ENCODE peak calls at places on chromosomes 2 and 18, in nine cellular contexts. One of them, this sample, is unnamed.
A peak's percentile ranks its signal among the peaks of the same experiment; 100 is the strongest.

GRCh38 chr2:62765619-62766376 is 60.3 kb downstream of the EHBP1 start:
- DNase-seq in tibial artery: no peak
- DNase-seq in cerebellar cortex: no peak
- DNase-seq in NCI-H187 treated with DMSO at 0.1 percent for 48 hours: no peak
- DNase-seq in EL: no peak
- DNase-seq in NCI-H2081: no peak
- DNase-seq in AG04450: no peak
- DNase-seq in GM20000: no peak
- DNase-seq in islet precursor cell: no peak
- DNase-seq in this sample: no peak

GRCh38 chr2:6942848-6943247 is 25.6 kb downstream of the RNF144A start:
- DNase-seq in tibial artery: no peak
- DNase-seq in cerebellar cortex: no peak
- DNase-seq in NCI-H187 treated with DMSO at 0.1 percent for 48 hours: no peak
- DNase-seq in EL: no peak
- DNase-seq in NCI-H2081: no peak
- DNase-seq in AG04450: no peak
- DNase-seq in GM20000: no peak
- DNase-seq in islet precursor cell: no peak
- DNase-seq in this sample: no peak

GRCh38 chr2:72130671-72131360 is 16.8 kb downstream of the CYP26B1 start:
- DNase-seq in tibial artery: no peak
- DNase-seq in cerebellar cortex: no peak
- DNase-seq in NCI-H187 treated with DMSO at 0.1 percent for 48 hours: no peak
- DNase-seq in EL: no peak
- DNase-seq in NCI-H2081: no peak
- DNase-seq in AG04450: no peak
- DNase-seq in GM20000: no peak
- DNase-seq in islet precursor cell: peak; percentile 69
- DNase-seq in this sample: no peak

GRCh38 chr2:71484354-71484753 is 31.0 kb downstream of the DYSF start:
- DNase-seq in tibial artery: no peak
- DNase-seq in cerebellar cortex: no peak
- DNase-seq in NCI-H187 treated with DMSO at 0.1 percent for 48 hours: no peak
- DNase-seq in EL: no peak
- DNase-seq in NCI-H2081: no peak
- DNase-seq in AG04450: no peak
- DNase-seq in GM20000: no peak
- DNase-seq in islet precursor cell: no peak
- DNase-seq in this sample: no peak

GRCh38 chr2:61114147-61114546 is 47.8 kb upstream of the C2orf74 start:
- DNase-seq in tibial artery: no peak
- DNase-seq in cerebellar cortex: no peak
- DNase-seq in NCI-H187 treated with DMSO at 0.1 percent for 48 hours: peak; percentile 16
- DNase-seq in EL: no peak
- DNase-seq in NCI-H2081: no peak
- DNase-seq in AG04450: no peak
- DNase-seq in GM20000: no peak
- DNase-seq in islet precursor cell: no peak
- DNase-seq in this sample: no peak

GRCh38 chr2:85178980-85179411 is 45.8 kb downstream of the TCF7L1 start:
- DNase-seq in tibial artery: no peak
- DNase-seq in cerebellar cortex: no peak
- DNase-seq in NCI-H187 treated with DMSO at 0.1 percent for 48 hours: no peak
- DNase-seq in EL: no peak
- DNase-seq in NCI-H2081: no peak
- DNase-seq in AG04450: no peak
- DNase-seq in GM20000: no peak
- DNase-seq in islet precursor cell: no peak
- DNase-seq in this sample: no peak

GRCh38 chr2:37068671-37069070 is 15.5 kb downstream of the HEATR5B start:
- DNase-seq in tibial artery: no peak
- DNase-seq in cerebellar cortex: no peak
- DNase-seq in NCI-H187 treated with DMSO at 0.1 percent for 48 hours: no peak
- DNase-seq in EL: no peak
- DNase-seq in NCI-H2081: no peak
- DNase-seq in AG04450: no peak
- DNase-seq in GM20000: no peak
- DNase-seq in islet precursor cell: no peak
- DNase-seq in this sample: no peak

GRCh38 chr2:85167479-85167878 is 34.3 kb downstream of the TCF7L1 start:
- DNase-seq in tibial artery: no peak
- DNase-seq in cerebellar cortex: no peak
- DNase-seq in NCI-H187 treated with DMSO at 0.1 percent for 48 hours: no peak
- DNase-seq in EL: no peak
- DNase-seq in NCI-H2081: no peak
- DNase-seq in AG04450: no peak
- DNase-seq in GM20000: no peak
- DNase-seq in islet precursor cell: no peak
- DNase-seq in this sample: no peak

GRCh38 chr2:95276244-95276887 is 2.1 kb downstream of the PROM2 start:
- DNase-seq in tibial artery: no peak
- DNase-seq in cerebellar cortex: no peak
- DNase-seq in NCI-H187 treated with DMSO at 0.1 percent for 48 hours: no peak
- DNase-seq in EL: no peak
- DNase-seq in NCI-H2081: no peak
- DNase-seq in AG04450: no peak
- DNase-seq in GM20000: no peak
- DNase-seq in islet precursor cell: no peak
- DNase-seq in this sample: no peak

GRCh38 chr18:80246656-80247402 is 485 bp downstream of the PARD6G start:
- DNase-seq in tibial artery: no peak
- DNase-seq in cerebellar cortex: peak; percentile 15
- DNase-seq in NCI-H187 treated with DMSO at 0.1 percent for 48 hours: no peak
- DNase-seq in EL: peak; percentile 9
- DNase-seq in NCI-H2081: peak; percentile 47
- DNase-seq in AG04450: no peak
- DNase-seq in GM20000: peak; percentile 72
- DNase-seq in islet precursor cell: peak; percentile 60
- DNase-seq in this sample: peak; percentile 31

GRCh38 chr2:8566788-8567468 is 114.9 kb upstream of the ID2 start:
- DNase-seq in tibial artery: no peak
- DNase-seq in cerebellar cortex: no peak
- DNase-seq in NCI-H187 treated with DMSO at 0.1 percent for 48 hours: peak; percentile 95
- DNase-seq in EL: no peak
- DNase-seq in NCI-H2081: peak; percentile 74
- DNase-seq in AG04450: no peak
- DNase-seq in GM20000: no peak
- DNase-seq in islet precursor cell: no peak
- DNase-seq in this sample: no peak

GRCh38 chr2:168119519-168120141 is 127.8 kb downstream of the STK39 start:
- DNase-seq in tibial artery: no peak
- DNase-seq in cerebellar cortex: peak; percentile 68
- DNase-seq in NCI-H187 treated with DMSO at 0.1 percent for 48 hours: no peak
- DNase-seq in EL: peak; percentile 57
- DNase-seq in NCI-H2081: peak; percentile 43
- DNase-seq in AG04450: peak; percentile 32
- DNase-seq in GM20000: peak; percentile 20
- DNase-seq in islet precursor cell: no peak
- DNase-seq in this sample: peak; percentile 11

GRCh38 chr2:173599821-173600354 is 245.2 kb downstream of the CDCA7 start:
- DNase-seq in tibial artery: no peak
- DNase-seq in cerebellar cortex: no peak
- DNase-seq in NCI-H187 treated with DMSO at 0.1 percent for 48 hours: no peak
- DNase-seq in EL: peak; percentile 4
- DNase-seq in NCI-H2081: no peak
- DNase-seq in AG04450: no peak
- DNase-seq in GM20000: no peak
- DNase-seq in islet precursor cell: no peak
- DNase-seq in this sample: no peak

GRCh38 chr2:105376789-105377231 is 22.0 kb downstream of the FHL2 start:
- DNase-seq in tibial artery: no peak
- DNase-seq in cerebellar cortex: no peak
- DNase-seq in NCI-H187 treated with DMSO at 0.1 percent for 48 hours: no peak
- DNase-seq in EL: peak; percentile 86
- DNase-seq in NCI-H2081: no peak
- DNase-seq in AG04450: no peak
- DNase-seq in GM20000: no peak
- DNase-seq in islet precursor cell: no peak
- DNase-seq in this sample: no peak

GRCh38 chr2:218821605-218822211 is 9.9 kb downstream of the PRKAG3 start:
- DNase-seq in tibial artery: no peak
- DNase-seq in cerebellar cortex: no peak
- DNase-seq in NCI-H187 treated with DMSO at 0.1 percent for 48 hours: no peak
- DNase-seq in EL: no peak
- DNase-seq in NCI-H2081: no peak
- DNase-seq in AG04450: no peak
- DNase-seq in GM20000: no peak
- DNase-seq in islet precursor cell: no peak
- DNase-seq in this sample: no peak

GRCh38 chr18:28071199-28071598 is 105.7 kb downstream of the CDH2 start:
- DNase-seq in tibial artery: no peak
- DNase-seq in cerebellar cortex: peak; percentile 28
- DNase-seq in NCI-H187 treated with DMSO at 0.1 percent for 48 hours: no peak
- DNase-seq in EL: no peak
- DNase-seq in NCI-H2081: no peak
- DNase-seq in AG04450: no peak
- DNase-seq in GM20000: no peak
- DNase-seq in islet precursor cell: no peak
- DNase-seq in this sample: no peak

GRCh38 chr2:230908595-230909191 is 16.3 kb downstream of the GPR55 start:
- DNase-seq in tibial artery: no peak
- DNase-seq in cerebellar cortex: no peak
- DNase-seq in NCI-H187 treated with DMSO at 0.1 percent for 48 hours: peak; percentile 40
- DNase-seq in EL: peak; percentile 93
- DNase-seq in NCI-H2081: no peak
- DNase-seq in AG04450: peak; percentile 30
- DNase-seq in GM20000: no peak
- DNase-seq in islet precursor cell: peak; percentile 73
- DNase-seq in this sample: no peak

GRCh38 chr2:54556659-54557121 is 100.6 kb downstream of the SPTBN1 start:
- DNase-seq in tibial artery: no peak
- DNase-seq in cerebellar cortex: no peak
- DNase-seq in NCI-H187 treated with DMSO at 0.1 percent for 48 hours: no peak
- DNase-seq in EL: peak; percentile 81
- DNase-seq in NCI-H2081: no peak
- DNase-seq in AG04450: no peak
- DNase-seq in GM20000: no peak
- DNase-seq in islet precursor cell: peak; percentile 60
- DNase-seq in this sample: no peak

GRCh38 chr2:13745324-13745723 is 887.2 kb upstream of the LRATD1 start:
- DNase-seq in tibial artery: no peak
- DNase-seq in cerebellar cortex: no peak
- DNase-seq in NCI-H187 treated with DMSO at 0.1 percent for 48 hours: no peak
- DNase-seq in EL: no peak
- DNase-seq in NCI-H2081: no peak
- DNase-seq in AG04450: no peak
- DNase-seq in GM20000: no peak
- DNase-seq in islet precursor cell: peak; percentile 74
- DNase-seq in this sample: no peak

GRCh38 chr2:100764430-100764829 is 55.5 kb upstream of the NPAS2 start:
- DNase-seq in tibial artery: no peak
- DNase-seq in cerebellar cortex: no peak
- DNase-seq in NCI-H187 treated with DMSO at 0.1 percent for 48 hours: no peak
- DNase-seq in EL: no peak
- DNase-seq in NCI-H2081: no peak
- DNase-seq in AG04450: no peak
- DNase-seq in GM20000: no peak
- DNase-seq in islet precursor cell: no peak
- DNase-seq in this sample: no peak

GRCh38 chr18:65422544-65423136 is 328.2 kb upstream of the CDH7 start:
- DNase-seq in tibial artery: no peak
- DNase-seq in cerebellar cortex: no peak
- DNase-seq in NCI-H187 treated with DMSO at 0.1 percent for 48 hours: no peak
- DNase-seq in EL: no peak
- DNase-seq in NCI-H2081: no peak
- DNase-seq in AG04450: no peak
- DNase-seq in GM20000: no peak
- DNase-seq in islet precursor cell: no peak
- DNase-seq in this sample: no peak

GRCh38 chr2:187547353-187547979 is 6.8 kb downstream of the TFPI start:
- DNase-seq in tibial artery: peak; percentile 75
- DNase-seq in cerebellar cortex: peak; percentile 42
- DNase-seq in NCI-H187 treated with DMSO at 0.1 percent for 48 hours: no peak
- DNase-seq in EL: peak; percentile 97
- DNase-seq in NCI-H2081: no peak
- DNase-seq in AG04450: peak; percentile 81
- DNase-seq in GM20000: no peak
- DNase-seq in islet precursor cell: peak; percentile 92
- DNase-seq in this sample: no peak

GRCh38 chr2:45974762-45975408 is 322.3 kb upstream of the EPAS1 start:
- DNase-seq in tibial artery: no peak
- DNase-seq in cerebellar cortex: no peak
- DNase-seq in NCI-H187 treated with DMSO at 0.1 percent for 48 hours: no peak
- DNase-seq in EL: no peak
- DNase-seq in NCI-H2081: no peak
- DNase-seq in AG04450: no peak
- DNase-seq in GM20000: peak; percentile 79
- DNase-seq in islet precursor cell: peak; percentile 30
- DNase-seq in this sample: no peak

GRCh38 chr2:105042189-105042588 is 4.3 kb downstream of the MRPS9 start:
- DNase-seq in tibial artery: no peak
- DNase-seq in cerebellar cortex: no peak
- DNase-seq in NCI-H187 treated with DMSO at 0.1 percent for 48 hours: no peak
- DNase-seq in EL: no peak
- DNase-seq in NCI-H2081: peak; percentile 4
- DNase-seq in AG04450: no peak
- DNase-seq in GM20000: no peak
- DNase-seq in islet precursor cell: no peak
- DNase-seq in this sample: no peak

GRCh38 chr2:224584111-224584764 is 925 bp downstream of the CUL3 start:
- DNase-seq in tibial artery: peak; percentile 38
- DNase-seq in cerebellar cortex: peak; percentile 37
- DNase-seq in NCI-H187 treated with DMSO at 0.1 percent for 48 hours: no peak
- DNase-seq in EL: peak; percentile 49
- DNase-seq in NCI-H2081: no peak
- DNase-seq in AG04450: no peak
- DNase-seq in GM20000: no peak
- DNase-seq in islet precursor cell: peak; percentile 65
- DNase-seq in this sample: peak; percentile 31

GRCh38 chr2:46335404-46335965 is 38.3 kb downstream of the EPAS1 start:
- DNase-seq in tibial artery: peak; percentile 64
- DNase-seq in cerebellar cortex: peak; percentile 8
- DNase-seq in NCI-H187 treated with DMSO at 0.1 percent for 48 hours: no peak
- DNase-seq in EL: peak; percentile 83
- DNase-seq in NCI-H2081: no peak
- DNase-seq in AG04450: no peak
- DNase-seq in GM20000: no peak
- DNase-seq in islet precursor cell: peak; percentile 74
- DNase-seq in this sample: no peak

GRCh38 chr18:6207119-6207518 is 207.6 kb downstream of the L3MBTL4 start:
- DNase-seq in tibial artery: no peak
- DNase-seq in cerebellar cortex: peak; percentile 81
- DNase-seq in NCI-H187 treated with DMSO at 0.1 percent for 48 hours: no peak
- DNase-seq in EL: no peak
- DNase-seq in NCI-H2081: no peak
- DNase-seq in AG04450: no peak
- DNase-seq in GM20000: no peak
- DNase-seq in islet precursor cell: no peak
- DNase-seq in this sample: no peak

This sample was measured in germinal center.